ENCODE peak calls at places on chromosomes 2 and 18, in seven cellular contexts. X is CD14-positive monocyte; L is HS-5; V is SIG-M5; Q is RWPE1; R is effector memory CD4-positive, alpha-beta T cell; J is fibroblast of pulmonary artery. F is an unnamed sample.
A peak's percentile ranks its signal among the peaks of the same experiment; 100 is the strongest.

GRCh38 chr2:102235042-102235473 is 48.2 kb downstream of the IL1RL2 start:
- DNase-seq in X (no peak), L (no peak), V (no peak), Q (no peak), R (no peak), J (peak; percentile 35), F (no peak)

GRCh38 chr2:9423922-9424272 is 443 bp downstream of the CPSF3 start:
- DNase-seq in X (no peak), L (no peak), V (no peak), Q (peak; percentile 15), R (no peak), J (peak; percentile 30), F (no peak)

GRCh38 chr18:23453657-23454011 is 547 bp downstream of the RIOK3 start:
- DNase-seq in X (no peak), L (no peak), V (no peak), Q (peak; percentile 78), R (no peak), J (peak; percentile 43), F (no peak)

GRCh38 chr2:51710222-51710621 is 678.3 kb upstream of the NRXN1 start:
- DNase-seq in X (no peak), L (no peak), V (no peak), Q (no peak), R (no peak), J (no peak), F (no peak)

GRCh38 chr2:227860116-227860724 is 11.2 kb upstream of the DAW1 start:
- DNase-seq in X (no peak), L (no peak), V (no peak), Q (no peak), R (no peak), J (peak; percentile 4), F (no peak)

GRCh38 chr18:67608909-67609308 is 92.4 kb upstream of the DSEL start:
- DNase-seq in X (no peak), L (no peak), V (no peak), Q (no peak), R (no peak), J (peak; percentile 69), F (no peak)

GRCh38 chr2:187580462-187581124 is 26.4 kb upstream of the TFPI start:
- DNase-seq in X (no peak), L (peak; percentile 77), V (no peak), Q (peak; percentile 48), R (no peak), J (peak; percentile 90), F (no peak)

GRCh38 chr2:1972428-1972827 is 228.1 kb upstream of the PXDN start:
- DNase-seq in X (no peak), L (no peak), V (no peak), Q (peak; percentile 37), R (no peak), J (peak; percentile 60), F (no peak)

GRCh38 chr18:79772108-79772864 is 25.5 kb upstream of the KCNG2 start:
- DNase-seq in X (peak; percentile 39), L (no peak), V (no peak), Q (no peak), R (no peak), J (no peak), F (no peak)

GRCh38 chr2:70248810-70249438 is 496 bp upstream of the TIA1 start:
- DNase-seq in X (peak; percentile 85), L (no peak), V (peak; percentile 36), Q (no peak), R (peak; percentile 84), J (peak; percentile 86), F (peak; percentile 63)

GRCh38 chr2:113178069-113178468 is 4.3 kb downstream of the PSD4 start:
- DNase-seq in X (no peak), L (no peak), V (no peak), Q (no peak), R (no peak), J (no peak), F (no peak)

GRCh38 chr2:138137949-138138348 is 173.7 kb downstream of the HNMT start:
- DNase-seq in X (no peak), L (no peak), V (no peak), Q (no peak), R (no peak), J (no peak), F (no peak)

GRCh38 chr2:45932278-45932975 is 281.0 kb downstream of the PRKCE start:
- DNase-seq in X (no peak), L (no peak), V (no peak), Q (no peak), R (no peak), J (peak; percentile 65), F (no peak)

GRCh38 chr2:240220371-240220770 is 79.9 kb upstream of the OTOS start:
- DNase-seq in X (no peak), L (no peak), V (no peak), Q (peak; percentile 36), R (no peak), J (peak; percentile 61), F (no peak)

GRCh38 chr2:176583530-176584101 is 314.4 kb downstream of the MTX2 start:
- DNase-seq in X (no peak), L (peak; percentile 50), V (no peak), Q (peak; percentile 20), R (no peak), J (peak; percentile 48), F (no peak)

GRCh38 chr2:42593282-42593681 is 24.9 kb downstream of the MTA3 start:
- DNase-seq in X (no peak), L (no peak), V (no peak), Q (no peak), R (no peak), J (no peak), F (no peak)

F was measured in T-helper 17 cell.